ENCODE peak calls at places on chromosomes 5 and 9, in ten cellular contexts. B, D, C, O, J, P, V, L, W and M are unnamed samples.

GRCh38 chr9:103714992-103715391 is 379.1 kb upstream of the SMC2 start:
- DNase-seq in B (no peak), D (no peak), C (no peak), O (no peak), J (no peak), P (no peak), V (no peak), L (no peak), W (no peak), M (no peak)

GRCh38 chr5:1524799-1525623 is 1.3 kb upstream of the LPCAT1 start:
- DNase-seq in B (peak), D (peak), C (no peak), O (no peak), J (no peak), P (no peak), V (no peak), L (peak), W (no peak), M (no peak)

GRCh38 chr5:96609369-96609768 is 52.8 kb upstream of the CAST start:
- DNase-seq in B (no peak), D (no peak), C (no peak), O (no peak), J (no peak), P (no peak), V (no peak), L (no peak), W (no peak), M (no peak)

GRCh38 chr9:96218821-96219614 is 83.0 kb downstream of the HSD17B3 start:
- DNase-seq in B (no peak), D (no peak), C (peak), O (no peak), J (no peak), P (no peak), V (no peak), L (peak), W (no peak), M (no peak)

GRCh38 chr5:111775224-111775623 is 18.2 kb upstream of the NREP start:
- DNase-seq in B (no peak), D (no peak), C (no peak), O (no peak), J (no peak), P (no peak), V (no peak), L (no peak), W (no peak), M (no peak)

GRCh38 chr5:80711938-80712337 is 57.2 kb upstream of the DHFR start:
- DNase-seq in B (no peak), D (no peak), C (no peak), O (no peak), J (peak), P (no peak), V (peak), L (no peak), W (no peak), M (no peak)

GRCh38 chr9:95509851-95510529 is 6.8 kb downstream of the PTCH1 start:
- DNase-seq in B (no peak), D (no peak), C (no peak), O (no peak), J (no peak), P (no peak), V (no peak), L (no peak), W (no peak), M (no peak)

GRCh38 chr9:106927916-106928315 is 65.0 kb downstream of the ZNF462 start:
- DNase-seq in B (no peak), D (no peak), C (no peak), O (no peak), J (no peak), P (no peak), V (no peak), L (no peak), W (no peak), M (no peak)

GRCh38 chr5:173627271-173627670 is 10.8 kb upstream of the BOD1 start:
- DNase-seq in B (no peak), D (no peak), C (no peak), O (no peak), J (no peak), P (no peak), V (no peak), L (no peak), W (no peak), M (no peak)

GRCh38 chr9:27387722-27388121 is 90.8 kb upstream of the EQTN start:
- DNase-seq in B (no peak), D (no peak), C (no peak), O (no peak), J (no peak), P (no peak), V (no peak), L (no peak), W (no peak), M (no peak)
- TF ChIP-seq CTCF in B (no peak), D (no peak), C (no peak), O (no peak), J (no peak), P (no peak), V (no peak), L (no peak), W (no peak), M (no peak)

GRCh38 chr5:78182838-78183237 is 111.7 kb downstream of the AP3B1 start:
- DNase-seq in B (no peak), D (no peak), C (no peak), O (no peak), J (no peak), P (no peak), V (no peak), L (no peak), W (no peak), M (no peak)
- TF ChIP-seq CTCF in B (no peak), D (no peak), C (no peak), O (no peak), J (no peak), P (no peak), V (no peak), L (no peak), W (no peak), M (no peak)

GRCh38 chr5:149854881-149855280 is 89.7 kb downstream of the PDE6A start:
- DNase-seq in B (no peak), D (no peak), C (no peak), O (no peak), J (no peak), P (no peak), V (no peak), L (no peak), W (no peak), M (no peak)
- TF ChIP-seq CTCF in B (no peak), D (no peak), C (no peak), O (no peak), J (no peak), P (no peak), V (no peak), L (no peak), W (no peak), M (no peak)

GRCh38 chr5:126002222-126002897 is 420.8 kb upstream of the GRAMD2B start:
- DNase-seq in B (no peak), D (no peak), C (no peak), O (no peak), J (peak), P (no peak), V (peak), L (peak), W (peak), M (no peak)
- TF ChIP-seq CTCF in B (no peak), D (no peak), C (no peak), O (no peak), J (no peak), P (no peak), V (no peak), L (no peak), W (no peak), M (no peak)

DNA sequence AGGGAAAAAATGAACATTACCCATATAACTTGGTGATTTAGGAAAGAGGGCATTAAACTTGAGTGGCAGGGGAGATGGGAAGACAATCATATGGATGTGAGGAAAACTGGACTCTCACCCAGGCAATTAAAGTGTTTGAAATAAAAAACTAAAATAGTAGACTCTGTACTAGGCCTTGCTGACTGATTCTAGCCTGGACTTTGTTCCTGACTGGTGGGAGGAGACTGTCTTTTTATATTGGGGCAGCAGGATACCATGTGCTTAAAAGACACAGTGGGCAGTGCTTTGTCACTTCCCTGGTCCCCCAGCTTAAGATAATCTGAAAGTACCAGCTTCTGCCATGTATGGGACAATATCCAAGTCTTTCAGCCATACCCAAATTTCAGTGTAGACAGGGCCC is 107.0 kb downstream of the ACTL7B start:
- DNase-seq in B (no peak), D (no peak), C (no peak), O (no peak), J (no peak), P (no peak), V (no peak), L (no peak), W (no peak), M (no peak)
- TF ChIP-seq CTCF in B (no peak), D (no peak), C (no peak), O (no peak), J (no peak), P (no peak), V (no peak), L (no peak), W (no peak), M (no peak)

DNA sequence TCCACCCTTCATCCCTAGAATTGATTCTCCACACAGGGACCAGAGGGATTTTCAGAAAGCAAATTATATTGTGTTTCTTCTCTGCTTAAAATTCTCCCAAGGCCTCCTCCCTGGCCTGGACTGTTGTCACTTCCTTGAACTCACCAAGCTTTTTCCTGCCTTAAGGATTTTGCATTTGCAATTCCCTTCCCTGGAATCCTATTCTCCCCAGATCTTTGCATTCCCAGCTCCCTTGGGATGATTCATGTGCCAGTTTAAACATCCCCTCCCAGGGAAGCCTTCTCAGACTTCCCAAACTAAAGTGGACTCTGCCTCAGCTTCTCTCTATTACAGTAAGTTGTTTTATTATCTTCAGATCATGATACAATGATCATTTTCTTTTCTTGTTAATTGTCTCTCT is 35.2 kb upstream of the PDE8B start:
- DNase-seq in B (no peak), D (no peak), C (no peak), O (no peak), J (no peak), P (no peak), V (no peak), L (no peak), W (no peak), M (no peak)
- TF ChIP-seq CTCF in B (no peak), D (no peak), C (no peak), O (no peak), J (no peak), P (no peak), V (no peak), L (no peak), W (no peak), M (no peak)

DNA sequence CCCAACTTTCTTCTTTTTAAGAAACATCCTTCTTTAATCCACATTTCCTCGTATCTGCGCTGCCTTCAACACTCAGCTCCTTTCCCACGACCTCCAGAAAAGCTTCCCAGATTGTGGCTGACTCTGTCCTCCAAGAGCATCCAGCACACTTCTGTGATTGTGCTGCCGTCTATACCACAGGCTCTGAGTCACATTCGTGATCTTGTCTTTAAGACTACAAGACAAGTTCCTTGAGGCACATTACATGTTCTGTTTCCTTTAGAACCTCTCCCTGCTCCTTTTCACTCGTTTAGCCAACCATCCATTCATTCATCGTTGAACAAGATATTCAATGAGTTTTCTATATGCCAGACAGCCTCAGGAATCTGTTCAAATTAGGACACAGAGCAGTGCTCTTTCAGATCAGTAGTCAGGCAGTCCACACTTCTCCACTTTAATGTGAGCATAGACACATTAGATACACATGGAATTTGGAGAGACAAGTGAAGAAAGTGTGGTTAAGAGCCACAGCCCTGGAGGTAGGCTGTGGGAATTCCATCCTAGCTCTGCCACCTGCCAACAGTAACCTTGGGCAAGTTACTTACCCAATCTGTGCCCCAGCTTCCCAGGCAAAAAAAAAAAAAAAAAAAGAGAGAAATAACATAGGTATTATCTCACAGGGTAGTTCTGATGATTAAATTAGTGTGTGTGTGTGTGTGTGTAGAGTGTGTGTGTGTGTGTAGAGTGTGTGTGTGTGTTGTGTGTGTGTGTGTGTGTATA is 18.9 kb downstream of the WHRN start:
- DNase-seq in B (no peak), D (no peak), C (no peak), O (no peak), J (no peak), P (no peak), V (no peak), L (peak), W (no peak), M (no peak)
- TF ChIP-seq CTCF in B (no peak), D (no peak), C (no peak), O (no peak), J (no peak), P (no peak), V (no peak), L (no peak), W (no peak), M (no peak)

GRCh38 chr5:36058776-36059175 is 7.9 kb downstream of the UGT3A2 start:
- DNase-seq in B (no peak), D (no peak), C (no peak), O (no peak), J (no peak), P (no peak), V (no peak), L (no peak), W (no peak), M (no peak)

GRCh38 chr5:36066001-36066539 is 612 bp downstream of the UGT3A2 start:
- DNase-seq in B (no peak), D (no peak), C (no peak), O (no peak), J (no peak), P (no peak), V (no peak), L (no peak), W (no peak), M (no peak)

GRCh38 chr5:36059571-36060515 is 6.8 kb downstream of the UGT3A2 start:
- DNase-seq in B (no peak), D (no peak), C (no peak), O (no peak), J (no peak), P (no peak), V (no peak), L (no peak), W (no peak), M (no peak)

GRCh38 chr5:36055984-36056383 is 10.7 kb downstream of the UGT3A2 start:
- DNase-seq in B (no peak), D (no peak), C (no peak), O (no peak), J (no peak), P (no peak), V (no peak), L (no peak), W (no peak), M (no peak)

DNA sequence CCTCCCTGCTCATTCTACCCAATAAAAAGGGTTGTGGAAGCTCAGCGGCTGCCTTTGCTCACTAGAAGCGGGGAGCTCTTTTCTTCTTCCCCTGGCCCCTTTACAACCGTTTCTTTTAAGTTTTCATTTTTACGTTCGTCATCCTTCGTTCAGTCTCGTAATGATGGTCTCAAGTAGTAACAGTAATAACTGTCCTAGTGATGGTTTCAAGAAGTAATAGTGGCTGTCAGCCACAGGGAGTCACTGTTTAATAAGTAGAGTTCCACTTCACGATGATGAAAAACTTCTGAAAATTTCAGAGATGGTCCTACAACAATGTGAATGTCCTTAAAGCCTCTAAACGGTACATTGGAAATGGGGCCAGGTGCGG is 6.2 kb downstream of the UGT3A2 start:
- DNase-seq in B (no peak), D (no peak), C (no peak), O (no peak), J (no peak), P (no peak), V (no peak), L (no peak), W (no peak), M (no peak)
- TF ChIP-seq CTCF in B (no peak), D (no peak), C (no peak), O (no peak), J (peak), P (peak), V (no peak), L (no peak), W (no peak), M (peak)

DNA sequence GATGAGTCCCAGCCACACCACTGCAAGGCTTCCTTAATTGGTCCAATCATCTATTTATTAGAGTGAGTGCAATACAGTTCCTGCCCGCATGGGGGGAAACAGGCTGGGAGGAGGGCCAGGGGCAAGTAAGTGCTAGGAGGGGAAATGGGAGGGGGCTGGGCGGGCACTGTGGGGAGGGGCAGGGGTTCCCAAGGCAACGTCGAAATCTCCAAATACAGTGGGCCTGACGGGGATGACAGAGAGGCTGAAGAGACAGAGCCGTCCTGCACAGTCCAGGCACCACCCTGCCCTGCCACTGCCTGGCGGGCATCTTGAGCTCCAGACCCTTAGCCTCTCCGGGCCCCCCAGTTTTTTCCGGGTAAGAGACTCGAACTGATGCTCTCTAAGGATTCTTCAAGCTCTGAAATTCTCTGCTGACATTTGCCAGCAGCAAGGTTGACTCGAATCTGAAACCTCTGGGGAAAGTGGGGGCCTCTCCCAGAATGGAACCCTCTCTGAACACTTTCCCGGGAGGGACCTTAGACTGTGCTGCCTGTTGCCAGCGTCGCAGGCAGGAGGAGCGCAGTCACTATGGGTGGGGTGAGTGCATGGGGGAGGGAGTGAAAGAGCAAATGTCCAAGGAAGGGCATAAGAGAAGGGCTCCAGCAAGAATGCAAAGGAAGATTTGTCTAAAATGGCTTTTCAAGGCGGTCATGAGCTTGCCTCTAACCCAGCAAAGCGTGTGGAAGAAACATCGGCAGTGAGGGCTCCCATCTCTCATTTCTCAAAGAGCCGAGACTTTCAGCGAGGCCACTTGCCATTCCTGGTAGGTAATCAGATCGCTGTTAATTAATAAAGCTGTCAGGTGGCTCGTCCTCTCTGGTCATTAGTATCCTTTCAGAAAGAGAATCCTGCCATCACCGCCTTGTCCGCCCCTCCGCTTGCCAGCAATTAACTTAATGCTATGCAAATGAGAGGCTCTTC is 98.9 kb downstream of the GTF3C4 start:
- DNase-seq in B (peak), D (peak), C (peak), O (peak), J (peak), P (no peak), V (peak), L (peak), W (no peak), M (peak)
- TF ChIP-seq CTCF in B (peak), D (peak), C (peak), O (peak), J (peak), P (peak), V (peak), L (peak), W (peak), M (peak)